ENCODE peak calls at places on chromosomes 6 and 20, in eight cellular contexts. J, S, E, V, N, R, Z and Y are unnamed samples.

GRCh38 chr6:170205126-170205525 is 85.8 kb downstream of the DLL1 start:
- DNase-seq in J (no peak), S (no peak), E (no peak), V (no peak), N (no peak), R (no peak), Z (no peak), Y (no peak)

GRCh38 chr6:122248001-122248669 is 151.3 kb upstream of the HSF2 start:
- DNase-seq in J (no peak), S (no peak), E (no peak), V (no peak), N (no peak), R (no peak), Z (no peak), Y (no peak)

GRCh38 chr20:38452880-38453624 is 17.9 kb upstream of the SNHG17 start:
- DNase-seq in J (no peak), S (no peak), E (no peak), V (no peak), N (no peak), R (no peak), Z (peak), Y (no peak)

GRCh38 chr6:22873531-22874136 is 304.3 kb downstream of the HDGFL1 start:
- DNase-seq in J (no peak), S (no peak), E (no peak), V (no peak), N (no peak), R (no peak), Z (no peak), Y (peak)

GRCh38 chr6:100084301-100085161 is 90.5 kb upstream of the MCHR2 start:
- DNase-seq in J (no peak), S (no peak), E (no peak), V (no peak), N (no peak), R (no peak), Z (no peak), Y (peak)

GRCh38 chr20:40689100-40689942 is at the start of gene MAFB:
- DNase-seq in J (peak), S (peak), E (peak), V (peak), N (no peak), R (peak), Z (peak), Y (peak)

GRCh38 chr20:1818895-1819294 is 76.3 kb upstream of the SIRPA start:
- DNase-seq in J (no peak), S (no peak), E (no peak), V (no peak), N (no peak), R (no peak), Z (no peak), Y (no peak)

GRCh38 chr20:21315138-21315537 is 12.0 kb downstream of the XRN2 start:
- DNase-seq in J (no peak), S (no peak), E (no peak), V (no peak), N (no peak), R (no peak), Z (peak), Y (peak)

GRCh38 chr20:48750941-48751620 is 76.7 kb downstream of the PREX1 start:
- DNase-seq in J (no peak), S (peak), E (peak), V (peak), N (peak), R (peak), Z (no peak), Y (no peak)

GRCh38 chr6:35787266-35788218 is 6.7 kb downstream of the CLPSL1 start:
- DNase-seq in J (no peak), S (no peak), E (no peak), V (no peak), N (no peak), R (no peak), Z (no peak), Y (no peak)

GRCh38 chr6:169981568-169981967 is 230.1 kb downstream of the ERMARD start:
- DNase-seq in J (no peak), S (no peak), E (no peak), V (no peak), N (no peak), R (no peak), Z (no peak), Y (no peak)

GRCh38 chr6:168778201-168778600 is 337.2 kb downstream of the SMOC2 start:
- DNase-seq in J (no peak), S (peak), E (peak), V (no peak), N (no peak), R (no peak), Z (no peak), Y (no peak)

GRCh38 chr20:47330933-47331708 is 25.4 kb downstream of the ZMYND8 start:
- DNase-seq in J (peak), S (peak), E (no peak), V (no peak), N (no peak), R (no peak), Z (peak), Y (peak)

GRCh38 chr6:124436803-124437202 is 525.4 kb upstream of the RNF217 start:
- DNase-seq in J (no peak), S (no peak), E (no peak), V (no peak), N (no peak), R (no peak), Z (no peak), Y (no peak)

GRCh38 chr20:52746190-52746589 is 226.0 kb upstream of the TSHZ2 start:
- DNase-seq in J (no peak), S (no peak), E (no peak), V (no peak), N (no peak), R (no peak), Z (no peak), Y (no peak)

GRCh38 chr6:142902636-142903053 is 42.3 kb downstream of the HIVEP2 start:
- DNase-seq in J (peak), S (peak), E (peak), V (peak), N (peak), R (peak), Z (peak), Y (peak)

GRCh38 chr6:100461273-100461919 is 3.3 kb downstream of the SIM1 start:
- DNase-seq in J (peak), S (no peak), E (no peak), V (peak), N (no peak), R (no peak), Z (no peak), Y (no peak)

GRCh38 chr20:699811-700338 is 24.3 kb upstream of the SCRT2 start:
- DNase-seq in J (no peak), S (peak), E (peak), V (no peak), N (no peak), R (no peak), Z (no peak), Y (no peak)

GRCh38 chr6:22049002-22049401 is 247.8 kb downstream of the PRL start:
- DNase-seq in J (no peak), S (no peak), E (no peak), V (no peak), N (no peak), R (no peak), Z (no peak), Y (no peak)

GRCh38 chr20:18380908-18381529 is 85.8 kb downstream of the DZANK1 start:
- DNase-seq in J (no peak), S (no peak), E (no peak), V (no peak), N (no peak), R (no peak), Z (no peak), Y (no peak)

GRCh38 chr6:82322386-82322785 is 41.2 kb upstream of the TPBG start:
- DNase-seq in J (no peak), S (no peak), E (no peak), V (no peak), N (no peak), R (no peak), Z (no peak), Y (peak)

GRCh38 chr6:4078830-4079471 is at the start of gene FAM217A:
- DNase-seq in J (no peak), S (no peak), E (no peak), V (no peak), N (no peak), R (no peak), Z (no peak), Y (no peak)

GRCh38 chr6:130810307-130811030 is 16.7 kb upstream of the SMLR1 start:
- DNase-seq in J (no peak), S (no peak), E (no peak), V (no peak), N (no peak), R (no peak), Z (peak), Y (no peak)

GRCh38 chr20:58209652-58210397 is 18.6 kb downstream of the ANKRD60 start:
- DNase-seq in J (peak), S (peak), E (peak), V (peak), N (peak), R (peak), Z (peak), Y (peak)